ENCODE peak calls at places on chromosome 1, in eight cellular contexts. Y, D, T, R, V, S, E and L are unnamed samples.

GRCh38 chr1:67618285-67619018 is 66.5 kb upstream of the GADD45A start:
- DNase-seq in Y (no peak), D (no peak), T (peak; percentile 68), R (no peak), V (peak; percentile 80), S (no peak), E (no peak), L (peak; percentile 48)

GRCh38 chr1:210093461-210093860 is 139.1 kb upstream of the SERTAD4 start:
- DNase-seq in Y (no peak), D (no peak), T (no peak), R (no peak), V (no peak), S (no peak), E (no peak), L (no peak)

GRCh38 chr1:79859212-79859948 is 852.9 kb upstream of the ADGRL4 start:
- DNase-seq in Y (no peak), D (no peak), T (no peak), R (peak; percentile 1), V (peak; percentile 16), S (no peak), E (no peak), L (no peak)

GRCh38 chr1:206112600-206113301 is 4.4 kb downstream of the AVPR1B start:
- DNase-seq in Y (no peak), D (no peak), T (peak; percentile 89), R (peak; percentile 50), V (no peak), S (no peak), E (no peak), L (no peak)

GRCh38 chr1:35915693-35916092 is 15.2 kb upstream of the AGO3 start:
- DNase-seq in Y (no peak), D (no peak), T (no peak), R (no peak), V (no peak), S (no peak), E (no peak), L (no peak)

GRCh38 chr1:53639251-53639721 is 99.7 kb downstream of the GLIS1 start:
- DNase-seq in Y (peak; percentile 46), D (peak; percentile 54), T (no peak), R (no peak), V (no peak), S (no peak), E (no peak), L (no peak)

GRCh38 chr1:151888972-151889570 is 20.2 kb downstream of the THEM4 start:
- DNase-seq in Y (no peak), D (no peak), T (no peak), R (no peak), V (no peak), S (peak; percentile 44), E (no peak), L (peak; percentile 10)

GRCh38 chr1:231724876-231725647 is 98.5 kb downstream of the DISC1 start:
- DNase-seq in Y (no peak), D (no peak), T (no peak), R (peak; percentile 31), V (no peak), S (peak; percentile 60), E (peak; percentile 68), L (peak; percentile 81)

DNA sequence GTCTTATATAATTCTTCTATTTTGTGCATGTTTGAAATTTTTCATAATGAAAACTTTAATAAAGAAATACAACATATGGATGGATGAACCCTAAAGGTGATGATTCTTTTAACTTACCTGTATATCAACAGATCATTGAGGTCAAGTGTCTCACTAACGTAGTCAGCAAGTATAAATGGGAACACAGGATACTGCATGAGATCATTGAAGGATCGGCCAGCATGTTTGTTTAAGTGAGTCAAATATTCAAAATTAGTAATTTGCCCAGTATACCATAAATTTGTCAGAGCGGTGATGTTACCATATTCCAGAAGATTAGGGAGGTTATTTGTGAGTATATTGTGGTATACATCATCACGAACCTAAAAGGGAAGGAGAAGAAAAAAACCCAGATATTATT is 71.0 kb upstream of the GNG4 start:
- DNase-seq in Y (no peak), D (no peak), T (no peak), R (no peak), V (no peak), S (no peak), E (no peak), L (no peak)
- H3K36me3 ChIP-seq in Y (peaks cover 3% of the 10 kb centered on the region), D (peaks cover 2% of the 10 kb centered on the region), T (no peaks in the 10 kb centered on the region), R (peaks cover 2% of the 10 kb centered on the region), V (no peaks in the 10 kb centered on the region), S (no peaks in the 10 kb centered on the region), E (no peaks in the 10 kb centered on the region), L (no peaks in the 10 kb centered on the region)

GRCh38 chr1:204124639-204125038 is 27.2 kb downstream of the ETNK2 start:
- DNase-seq in Y (peak; percentile 53), D (no peak), T (no peak), R (no peak), V (no peak), S (no peak), E (no peak), L (no peak)
- H3K36me3 ChIP-seq in Y (no peaks in the 10 kb centered on the region), D (peaks cover 34% of the 10 kb centered on the region), T (peaks cover 15% of the 10 kb centered on the region), R (peaks cover 8% of the 10 kb centered on the region), V (peaks cover 10% of the 10 kb centered on the region), S (no peaks in the 10 kb centered on the region), E (no peaks in the 10 kb centered on the region), L (peaks cover 5% of the 10 kb centered on the region)

DNA sequence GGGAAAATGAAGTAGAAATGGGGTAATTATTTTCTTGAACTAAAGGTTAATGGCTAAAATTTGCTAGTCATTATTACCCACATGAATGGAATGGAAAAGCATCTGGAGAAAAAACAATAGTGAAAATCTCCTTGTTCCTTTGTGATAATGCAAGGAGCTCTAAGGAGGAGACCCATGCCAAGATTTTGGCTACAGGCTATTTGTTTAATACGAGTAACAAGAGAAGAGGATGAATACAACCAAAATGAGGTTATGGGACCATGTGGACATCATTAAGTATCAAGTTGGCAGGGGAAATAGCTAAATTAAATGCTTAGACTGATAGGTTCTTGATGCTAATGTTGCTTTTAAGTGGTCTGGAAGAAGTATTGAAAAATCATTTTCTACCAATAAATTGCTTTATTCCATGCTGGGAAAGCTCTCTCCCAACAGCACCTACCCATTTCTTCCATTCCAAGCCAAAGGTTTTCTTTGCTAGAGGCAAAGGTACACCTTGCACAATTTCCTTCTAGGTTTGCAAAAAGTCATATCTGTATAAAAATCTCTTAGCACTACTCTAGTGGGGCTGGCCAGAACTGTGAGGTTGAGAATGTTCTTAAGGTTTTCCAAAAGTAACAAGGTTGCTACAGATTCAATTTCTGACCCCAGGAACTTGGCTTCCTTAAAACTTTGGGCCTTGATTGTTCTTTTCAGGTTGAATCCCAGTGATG is 100.2 kb downstream of the SMYD2 start:
- DNase-seq in Y (no peak), D (no peak), T (no peak), R (no peak), V (no peak), S (no peak), E (no peak), L (no peak)
- H3K36me3 ChIP-seq in Y (peaks cover 4% of the 10 kb centered on the region), D (peaks cover 50% of the 10 kb centered on the region), T (no peaks in the 10 kb centered on the region), R (no peaks in the 10 kb centered on the region), V (peaks cover 20% of the 10 kb centered on the region), S (no peaks in the 10 kb centered on the region), E (no peaks in the 10 kb centered on the region), L (peaks cover 36% of the 10 kb centered on the region)

GRCh38 chr1:10652626-10653025 is 143.8 kb downstream of the CASZ1 start:
- DNase-seq in Y (no peak), D (no peak), T (peak; percentile 78), R (no peak), V (no peak), S (no peak), E (no peak), L (no peak)

GRCh38 chr1:10651377-10651776 is 145.1 kb downstream of the CASZ1 start:
- DNase-seq in Y (no peak), D (no peak), T (no peak), R (no peak), V (no peak), S (no peak), E (no peak), L (peak; percentile 49)

GRCh38 chr1:10655002-10655401 is 141.4 kb downstream of the CASZ1 start:
- DNase-seq in Y (no peak), D (no peak), T (no peak), R (no peak), V (no peak), S (no peak), E (no peak), L (no peak)

GRCh38 chr1:10651793-10652192 is 144.7 kb downstream of the CASZ1 start:
- DNase-seq in Y (no peak), D (no peak), T (no peak), R (peak; percentile 56), V (no peak), S (no peak), E (no peak), L (no peak)

GRCh38 chr1:10653370-10654125 is 142.9 kb downstream of the CASZ1 start:
- DNase-seq in Y (no peak), D (no peak), T (no peak), R (no peak), V (no peak), S (no peak), E (no peak), L (no peak)
- H3K36me3 ChIP-seq in Y (no peaks in the 10 kb centered on the region), D (no peaks in the 10 kb centered on the region), T (peaks cover 16% of the 10 kb centered on the region), R (peaks cover 15% of the 10 kb centered on the region), V (no peaks in the 10 kb centered on the region), S (no peaks in the 10 kb centered on the region), E (peaks cover 3% of the 10 kb centered on the region), L (no peaks in the 10 kb centered on the region)